ENCODE peak calls at places on chromosome 19, in six cellular contexts. One of them, this sample, is unnamed.

GRCh38 chr19:47073574-47073973 is 25.1 kb upstream of the TMEM160 start:
- DNase-seq in hepatocyte: no peak
- DNase-seq in neural progenitor cell: no peak
- DNase-seq in GM23338: no peak
- DNase-seq in OCI-LY7: no peak
- DNase-seq in PC-3: no peak
- DNase-seq in this sample: no peak

GRCh38 chr19:57245959-57246358 is 5.5 kb downstream of the ZNF805 start:
- DNase-seq in OCI-LY7: no peak
- DNase-seq in GM23338: no peak
- DNase-seq in hepatocyte: peak
- DNase-seq in neural progenitor cell: no peak
- DNase-seq in PC-3: no peak
- DNase-seq in this sample: no peak

GRCh38 chr19:19224150-19224851 is 12.5 kb downstream of the NCAN start:
- DNase-seq in GM23338: no peak
- DNase-seq in hepatocyte: no peak
- DNase-seq in OCI-LY7: no peak
- DNase-seq in PC-3: no peak
- DNase-seq in neural progenitor cell: peak
- DNase-seq in this sample: no peak

GRCh38 chr19:3849092-3849491 is 19.7 kb downstream of the ZFR2 start:
- DNase-seq in GM23338: peak
- DNase-seq in hepatocyte: peak
- DNase-seq in OCI-LY7: peak
- DNase-seq in neural progenitor cell: peak
- DNase-seq in PC-3: peak
- DNase-seq in this sample: peak

GRCh38 chr19:56980864-56981263 is 138.9 kb upstream of the USP29 start:
- DNase-seq in PC-3: no peak
- DNase-seq in neural progenitor cell: no peak
- DNase-seq in hepatocyte: no peak
- DNase-seq in OCI-LY7: no peak
- DNase-seq in GM23338: no peak
- DNase-seq in this sample: no peak

GRCh38 chr19:39415111-39416046 is 2.9 kb downstream of the PLEKHG2 start:
- DNase-seq in hepatocyte: no peak
- DNase-seq in OCI-LY7: no peak
- DNase-seq in GM23338: peak
- DNase-seq in PC-3: no peak
- DNase-seq in neural progenitor cell: no peak
- DNase-seq in this sample: no peak

GRCh38 chr19:10270180-10270615 is 722 bp upstream of the ICAM1 start:
- DNase-seq in PC-3: no peak
- DNase-seq in neural progenitor cell: peak
- DNase-seq in GM23338: peak
- DNase-seq in OCI-LY7: no peak
- DNase-seq in hepatocyte: no peak
- DNase-seq in this sample: no peak

GRCh38 chr19:44782729-44783128 is 5.0 kb downstream of the CBLC start:
- DNase-seq in PC-3: no peak
- DNase-seq in hepatocyte: no peak
- DNase-seq in GM23338: peak
- DNase-seq in neural progenitor cell: no peak
- DNase-seq in OCI-LY7: no peak
- DNase-seq in this sample: no peak

GRCh38 chr19:35114656-35115537 is 726 bp upstream of the FXYD3 start:
- DNase-seq in PC-3: peak
- DNase-seq in OCI-LY7: peak
- DNase-seq in GM23338: peak
- DNase-seq in neural progenitor cell: peak
- DNase-seq in hepatocyte: peak
- DNase-seq in this sample: peak

GRCh38 chr19:50624949-50625600 is 14.6 kb downstream of the SYT3 start:
- DNase-seq in hepatocyte: no peak
- DNase-seq in neural progenitor cell: no peak
- DNase-seq in GM23338: no peak
- DNase-seq in OCI-LY7: no peak
- DNase-seq in PC-3: no peak
- DNase-seq in this sample: no peak

GRCh38 chr19:47406711-47407416 is 12.5 kb downstream of the MEIS3 start:
- DNase-seq in GM23338: peak
- DNase-seq in PC-3: no peak
- DNase-seq in neural progenitor cell: peak
- DNase-seq in OCI-LY7: no peak
- DNase-seq in hepatocyte: peak
- DNase-seq in this sample: no peak

GRCh38 chr19:888615-889385 is 4.2 kb downstream of the MED16 start:
- DNase-seq in neural progenitor cell: no peak
- DNase-seq in GM23338: no peak
- DNase-seq in OCI-LY7: no peak
- DNase-seq in PC-3: no peak
- DNase-seq in hepatocyte: no peak
- DNase-seq in this sample: no peak

GRCh38 chr19:27746691-27747380 is 1466.1 kb downstream of the UQCRFS1 start:
- DNase-seq in neural progenitor cell: peak
- DNase-seq in GM23338: peak
- DNase-seq in hepatocyte: no peak
- DNase-seq in OCI-LY7: no peak
- DNase-seq in PC-3: peak
- DNase-seq in this sample: no peak

GRCh38 chr19:18496167-18496979 is 25.5 kb downstream of the ELL start:
- DNase-seq in hepatocyte: no peak
- DNase-seq in PC-3: peak
- DNase-seq in neural progenitor cell: no peak
- DNase-seq in OCI-LY7: no peak
- DNase-seq in GM23338: no peak
- DNase-seq in this sample: no peak

GRCh38 chr19:3175761-3176714 is 2.5 kb upstream of the S1PR4 start:
- DNase-seq in GM23338: no peak
- DNase-seq in hepatocyte: peak
- DNase-seq in PC-3: peak
- DNase-seq in neural progenitor cell: no peak
- DNase-seq in OCI-LY7: no peak
- DNase-seq in this sample: peak

GRCh38 chr19:33535176-33535575 is 13.6 kb upstream of the PEPD start:
- DNase-seq in OCI-LY7: no peak
- DNase-seq in hepatocyte: no peak
- DNase-seq in PC-3: no peak
- DNase-seq in GM23338: no peak
- DNase-seq in neural progenitor cell: no peak
- DNase-seq in this sample: no peak

GRCh38 chr19:51441410-51442390 is 16.6 kb downstream of the SIGLEC8 start:
- DNase-seq in neural progenitor cell: no peak
- DNase-seq in OCI-LY7: peak
- DNase-seq in GM23338: no peak
- DNase-seq in PC-3: peak
- DNase-seq in hepatocyte: no peak
- DNase-seq in this sample: no peak

GRCh38 chr19:52665047-52665446 is 26.9 kb upstream of the ZNF83 start:
- DNase-seq in OCI-LY7: no peak
- DNase-seq in neural progenitor cell: no peak
- DNase-seq in GM23338: no peak
- DNase-seq in PC-3: peak
- DNase-seq in hepatocyte: no peak
- DNase-seq in this sample: no peak

GRCh38 chr19:43809762-43810696 is 7.8 kb upstream of the LYPD5 start:
- DNase-seq in OCI-LY7: peak
- DNase-seq in hepatocyte: peak
- DNase-seq in PC-3: peak
- DNase-seq in GM23338: peak
- DNase-seq in neural progenitor cell: peak
- DNase-seq in this sample: peak

GRCh38 chr19:54729416-54730188 is 5.4 kb downstream of the KIR3DL3 start:
- DNase-seq in neural progenitor cell: no peak
- DNase-seq in OCI-LY7: no peak
- DNase-seq in GM23338: no peak
- DNase-seq in hepatocyte: no peak
- DNase-seq in PC-3: no peak
- DNase-seq in this sample: no peak

GRCh38 chr19:51808333-51808986 is 13.5 kb downstream of the FPR3 start:
- DNase-seq in hepatocyte: no peak
- DNase-seq in neural progenitor cell: no peak
- DNase-seq in GM23338: no peak
- DNase-seq in PC-3: peak
- DNase-seq in OCI-LY7: no peak
- DNase-seq in this sample: no peak

GRCh38 chr19:28948531-28948930 is 264.4 kb downstream of the UQCRFS1 start:
- DNase-seq in GM23338: no peak
- DNase-seq in PC-3: no peak
- DNase-seq in hepatocyte: no peak
- DNase-seq in OCI-LY7: no peak
- DNase-seq in neural progenitor cell: no peak
- DNase-seq in this sample: no peak

GRCh38 chr19:55418185-55418584 is 10.6 kb upstream of the UBE2S start:
- DNase-seq in neural progenitor cell: peak
- DNase-seq in PC-3: peak
- DNase-seq in hepatocyte: peak
- DNase-seq in OCI-LY7: peak
- DNase-seq in GM23338: peak
- DNase-seq in this sample: peak

GRCh38 chr19:12884926-12885748 is 1.9 kb downstream of the KLF1 start:
- DNase-seq in hepatocyte: peak
- DNase-seq in OCI-LY7: peak
- DNase-seq in PC-3: peak
- DNase-seq in GM23338: peak
- DNase-seq in neural progenitor cell: peak
- DNase-seq in this sample: no peak

GRCh38 chr19:12884202-12884601 is 2.8 kb downstream of the KLF1 start:
- DNase-seq in PC-3: no peak
- DNase-seq in OCI-LY7: no peak
- DNase-seq in GM23338: no peak
- DNase-seq in hepatocyte: no peak
- DNase-seq in neural progenitor cell: no peak
- DNase-seq in this sample: no peak

GRCh38 chr19:12885749-12886706 is 973 bp downstream of the KLF1 start:
- DNase-seq in GM23338: peak
- DNase-seq in hepatocyte: no peak
- DNase-seq in neural progenitor cell: peak
- DNase-seq in OCI-LY7: no peak
- DNase-seq in PC-3: no peak
- DNase-seq in this sample: no peak

GRCh38 chr19:12884627-12884925 is 2.4 kb downstream of the KLF1 start:
- DNase-seq in GM23338: no peak
- DNase-seq in hepatocyte: no peak
- DNase-seq in neural progenitor cell: no peak
- DNase-seq in PC-3: no peak
- DNase-seq in OCI-LY7: no peak
- DNase-seq in this sample: no peak

GRCh38 chr19:12886943-12887747 is at the start of gene KLF1:
- DNase-seq in GM23338: no peak
- DNase-seq in PC-3: no peak
- DNase-seq in hepatocyte: no peak
- DNase-seq in neural progenitor cell: no peak
- DNase-seq in OCI-LY7: no peak
- DNase-seq in this sample: no peak
- TF ChIP-seq EZH2phosphoT487 in GM23338: no peak
- TF ChIP-seq EZH2phosphoT487 in PC-3: no peak
- TF ChIP-seq EZH2phosphoT487 in hepatocyte: no peak
- TF ChIP-seq EZH2phosphoT487 in neural progenitor cell: no peak
- TF ChIP-seq EZH2phosphoT487 in OCI-LY7: no peak
- TF ChIP-seq EZH2phosphoT487 in this sample: no peak

GRCh38 chr19:48537541-48537940 is 14.4 kb upstream of the SULT2B1 start:
- DNase-seq in OCI-LY7: no peak
- DNase-seq in GM23338: no peak
- DNase-seq in hepatocyte: no peak
- DNase-seq in PC-3: no peak
- DNase-seq in neural progenitor cell: no peak
- DNase-seq in this sample: no peak
- H3K27ac ChIP-seq in OCI-LY7: no peak
- H3K27ac ChIP-seq in GM23338: no peak
- H3K27ac ChIP-seq in hepatocyte: no peak
- H3K27ac ChIP-seq in PC-3: no peak
- H3K27ac ChIP-seq in neural progenitor cell: no peak
- H3K27ac ChIP-seq in this sample: no peak

DNA sequence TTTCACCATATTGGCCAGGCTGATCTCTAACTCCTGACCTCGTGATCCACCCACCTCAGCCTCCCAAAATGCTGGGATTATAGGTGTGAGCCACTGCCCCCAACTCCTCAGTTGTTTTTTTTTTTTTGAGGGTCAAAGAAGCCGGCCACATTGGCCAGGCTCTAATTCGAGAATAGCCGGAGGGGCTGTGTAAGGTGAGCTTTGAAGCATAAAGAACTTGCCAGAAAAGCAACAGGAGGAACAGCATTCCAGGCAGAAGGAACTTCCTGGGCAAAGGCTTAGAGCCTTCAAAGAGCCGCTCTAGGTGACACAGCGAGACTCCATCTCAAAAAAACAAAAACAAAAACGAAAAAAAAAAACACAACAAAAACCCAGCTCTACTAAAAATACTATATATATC is 1.2 kb upstream of the BABAM1 start:
- DNase-seq in OCI-LY7: no peak
- DNase-seq in hepatocyte: no peak
- DNase-seq in GM23338: no peak
- DNase-seq in PC-3: no peak
- DNase-seq in neural progenitor cell: no peak
- DNase-seq in this sample: no peak
- TF ChIP-seq EZH2phosphoT487 in OCI-LY7: no peak
- TF ChIP-seq EZH2phosphoT487 in hepatocyte: no peak
- TF ChIP-seq EZH2phosphoT487 in GM23338: no peak
- TF ChIP-seq EZH2phosphoT487 in PC-3: no peak
- TF ChIP-seq EZH2phosphoT487 in neural progenitor cell: no peak
- TF ChIP-seq EZH2phosphoT487 in this sample: no peak

GRCh38 chr19:38042132-38042531 is 135.1 kb downstream of the SIPA1L3 start:
- DNase-seq in GM23338: no peak
- DNase-seq in OCI-LY7: no peak
- DNase-seq in PC-3: no peak
- DNase-seq in neural progenitor cell: no peak
- DNase-seq in hepatocyte: no peak
- DNase-seq in this sample: no peak

GRCh38 chr19:38037151-38037611 is 130.2 kb downstream of the SIPA1L3 start:
- DNase-seq in hepatocyte: no peak
- DNase-seq in PC-3: no peak
- DNase-seq in GM23338: peak
- DNase-seq in neural progenitor cell: no peak
- DNase-seq in OCI-LY7: no peak
- DNase-seq in this sample: no peak

GRCh38 chr19:38036707-38037106 is 129.7 kb downstream of the SIPA1L3 start:
- DNase-seq in GM23338: no peak
- DNase-seq in neural progenitor cell: no peak
- DNase-seq in hepatocyte: no peak
- DNase-seq in PC-3: no peak
- DNase-seq in OCI-LY7: peak
- DNase-seq in this sample: no peak

GRCh38 chr19:38043649-38044144 is 136.7 kb downstream of the SIPA1L3 start:
- DNase-seq in OCI-LY7: no peak
- DNase-seq in PC-3: no peak
- DNase-seq in hepatocyte: no peak
- DNase-seq in GM23338: no peak
- DNase-seq in neural progenitor cell: no peak
- DNase-seq in this sample: no peak

DNA sequence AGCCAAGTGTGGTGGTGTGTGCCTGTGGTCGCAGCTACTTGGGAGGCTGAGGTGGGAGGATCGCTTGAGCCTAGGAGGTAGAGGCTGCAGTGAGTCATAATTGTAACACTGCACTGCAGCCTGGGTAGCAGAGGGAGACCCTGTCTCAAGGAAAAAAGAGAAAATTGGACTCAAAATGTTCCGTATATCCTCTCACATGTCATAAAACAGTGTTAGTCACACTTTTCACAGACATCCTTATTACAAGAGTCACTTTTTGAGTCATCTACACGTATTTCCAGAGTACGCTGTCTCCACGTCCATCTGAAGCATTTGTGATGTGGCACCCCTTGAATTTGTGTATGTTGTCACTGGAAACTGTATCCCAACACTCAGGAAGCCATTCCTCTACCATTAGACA is 133.0 kb downstream of the SIPA1L3 start:
- DNase-seq in neural progenitor cell: no peak
- DNase-seq in GM23338: no peak
- DNase-seq in PC-3: peak
- DNase-seq in OCI-LY7: no peak
- DNase-seq in hepatocyte: no peak
- DNase-seq in this sample: no peak
- H3K27ac ChIP-seq in neural progenitor cell: no peak
- H3K27ac ChIP-seq in GM23338: no peak
- H3K27ac ChIP-seq in PC-3: peak
- H3K27ac ChIP-seq in OCI-LY7: no peak
- H3K27ac ChIP-seq in hepatocyte: no peak
- H3K27ac ChIP-seq in this sample: no peak

This sample was measured in HCT116.